ENCODE peak calls at places on chromosomes 2 and 18, in four cellular contexts. One of them, this sample, is unnamed.

GRCh38 chr2:196376984-196377877 is 205.9 kb upstream of the STK17B start:
- DNase-seq in heart left ventricle: no peak
- DNase-seq in IMR-90: peak
- DNase-seq in CD8-positive, alpha-beta memory T cell: no peak
- DNase-seq in this sample: no peak

GRCh38 chr2:209864716-209865295 is 93.2 kb downstream of the UNC80 start:
- DNase-seq in heart left ventricle: no peak
- DNase-seq in IMR-90: no peak
- DNase-seq in CD8-positive, alpha-beta memory T cell: no peak
- DNase-seq in this sample: no peak

GRCh38 chr2:69366-70344 is 23.4 kb upstream of the FAM110C start:
- DNase-seq in heart left ventricle: no peak
- DNase-seq in IMR-90: no peak
- DNase-seq in CD8-positive, alpha-beta memory T cell: no peak
- DNase-seq in this sample: no peak

GRCh38 chr2:88190808-88191721 is 20.9 kb downstream of the THNSL2 start:
- DNase-seq in heart left ventricle: no peak
- DNase-seq in IMR-90: peak
- DNase-seq in CD8-positive, alpha-beta memory T cell: no peak
- DNase-seq in this sample: no peak

GRCh38 chr2:128312411-128312810 is 6.3 kb downstream of the HS6ST1 start:
- DNase-seq in heart left ventricle: peak
- DNase-seq in IMR-90: no peak
- DNase-seq in CD8-positive, alpha-beta memory T cell: no peak
- DNase-seq in this sample: no peak

GRCh38 chr2:169276045-169276444 is 86.3 kb downstream of the LRP2 start:
- DNase-seq in heart left ventricle: no peak
- DNase-seq in IMR-90: no peak
- DNase-seq in CD8-positive, alpha-beta memory T cell: no peak
- DNase-seq in this sample: no peak

GRCh38 chr2:127155901-127156300 is 48.9 kb upstream of the BIN1 start:
- DNase-seq in heart left ventricle: no peak
- DNase-seq in IMR-90: peak
- DNase-seq in CD8-positive, alpha-beta memory T cell: no peak
- DNase-seq in this sample: no peak

GRCh38 chr2:149077861-149078260 is 39.4 kb downstream of the LYPD6B start:
- DNase-seq in heart left ventricle: no peak
- DNase-seq in IMR-90: no peak
- DNase-seq in CD8-positive, alpha-beta memory T cell: no peak
- DNase-seq in this sample: no peak

GRCh38 chr2:36246320-36246990 is 109.1 kb upstream of the CRIM1 start:
- DNase-seq in heart left ventricle: no peak
- DNase-seq in IMR-90: no peak
- DNase-seq in CD8-positive, alpha-beta memory T cell: no peak
- DNase-seq in this sample: no peak

GRCh38 chr2:177598321-177598922 is 205.8 kb downstream of the AGPS start:
- DNase-seq in heart left ventricle: peak
- DNase-seq in IMR-90: peak
- DNase-seq in CD8-positive, alpha-beta memory T cell: no peak
- DNase-seq in this sample: peak

GRCh38 chr2:72140621-72140960 is 7.1 kb downstream of the CYP26B1 start:
- DNase-seq in heart left ventricle: peak
- DNase-seq in IMR-90: no peak
- DNase-seq in CD8-positive, alpha-beta memory T cell: peak
- DNase-seq in this sample: no peak

GRCh38 chr2:7707723-7708122 is 790.5 kb downstream of the RNF144A start:
- DNase-seq in heart left ventricle: no peak
- DNase-seq in IMR-90: peak
- DNase-seq in CD8-positive, alpha-beta memory T cell: no peak
- DNase-seq in this sample: no peak

GRCh38 chr2:38244306-38244705 is 132.8 kb downstream of the ATL2 start:
- DNase-seq in heart left ventricle: no peak
- DNase-seq in IMR-90: no peak
- DNase-seq in CD8-positive, alpha-beta memory T cell: no peak
- DNase-seq in this sample: no peak

GRCh38 chr2:155190342-155190741 is 491.8 kb downstream of the KCNJ3 start:
- DNase-seq in heart left ventricle: no peak
- DNase-seq in IMR-90: no peak
- DNase-seq in CD8-positive, alpha-beta memory T cell: no peak
- DNase-seq in this sample: no peak

GRCh38 chr2:105127288-105127915 is 89.5 kb downstream of the MRPS9 start:
- DNase-seq in heart left ventricle: no peak
- DNase-seq in IMR-90: no peak
- DNase-seq in CD8-positive, alpha-beta memory T cell: no peak
- DNase-seq in this sample: no peak

GRCh38 chr2:96949701-96950350 is 36.6 kb downstream of the FAM178B start:
- DNase-seq in heart left ventricle: no peak
- DNase-seq in IMR-90: no peak
- DNase-seq in CD8-positive, alpha-beta memory T cell: peak
- DNase-seq in this sample: no peak

GRCh38 chr18:66640431-66640830 is 36.5 kb upstream of the CDH19 start:
- DNase-seq in heart left ventricle: peak
- DNase-seq in IMR-90: no peak
- DNase-seq in CD8-positive, alpha-beta memory T cell: no peak
- DNase-seq in this sample: peak

GRCh38 chr2:12048551-12048950 is 302.1 kb downstream of the LPIN1 start:
- DNase-seq in heart left ventricle: no peak
- DNase-seq in IMR-90: no peak
- DNase-seq in CD8-positive, alpha-beta memory T cell: no peak
- DNase-seq in this sample: no peak

GRCh38 chr2:157055660-157056199 is 201.8 kb upstream of the GALNT5 start:
- DNase-seq in heart left ventricle: no peak
- DNase-seq in IMR-90: peak
- DNase-seq in CD8-positive, alpha-beta memory T cell: no peak
- DNase-seq in this sample: no peak

GRCh38 chr2:28356095-28356911 is 36.4 kb upstream of the FOSL2 start:
- DNase-seq in heart left ventricle: peak
- DNase-seq in IMR-90: peak
- DNase-seq in CD8-positive, alpha-beta memory T cell: peak
- DNase-seq in this sample: peak

GRCh38 chr2:236109061-236109460 is 59.1 kb downstream of the GBX2 start:
- DNase-seq in heart left ventricle: no peak
- DNase-seq in IMR-90: no peak
- DNase-seq in CD8-positive, alpha-beta memory T cell: no peak
- DNase-seq in this sample: no peak

DNA sequence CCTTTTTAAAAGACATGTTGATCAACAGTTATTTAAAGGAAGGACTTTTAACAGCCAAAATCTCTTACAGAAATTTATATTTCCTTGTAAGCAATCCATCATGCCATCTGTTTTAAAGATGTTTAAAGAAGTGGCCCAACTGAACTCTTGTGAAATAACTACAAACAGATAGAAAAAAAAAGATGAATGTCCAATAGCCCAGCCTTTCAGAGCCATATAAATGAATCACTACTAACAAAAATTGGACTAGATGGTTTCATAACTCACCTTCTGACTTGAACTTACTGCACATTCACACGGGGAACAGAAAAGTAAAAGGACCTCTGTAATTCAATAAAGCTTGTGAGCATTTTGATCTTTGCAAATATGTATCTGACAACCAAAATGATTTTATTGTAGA is 319.0 kb upstream of the CHAC2 start:
- DNase-seq in heart left ventricle: no peak
- DNase-seq in IMR-90: no peak
- DNase-seq in CD8-positive, alpha-beta memory T cell: no peak
- DNase-seq in this sample: no peak
- H3K4me3 ChIP-seq in heart left ventricle: no peak
- H3K4me3 ChIP-seq in IMR-90: no peak
- H3K4me3 ChIP-seq in CD8-positive, alpha-beta memory T cell: no peak
- H3K4me3 ChIP-seq in this sample: no peak

DNA sequence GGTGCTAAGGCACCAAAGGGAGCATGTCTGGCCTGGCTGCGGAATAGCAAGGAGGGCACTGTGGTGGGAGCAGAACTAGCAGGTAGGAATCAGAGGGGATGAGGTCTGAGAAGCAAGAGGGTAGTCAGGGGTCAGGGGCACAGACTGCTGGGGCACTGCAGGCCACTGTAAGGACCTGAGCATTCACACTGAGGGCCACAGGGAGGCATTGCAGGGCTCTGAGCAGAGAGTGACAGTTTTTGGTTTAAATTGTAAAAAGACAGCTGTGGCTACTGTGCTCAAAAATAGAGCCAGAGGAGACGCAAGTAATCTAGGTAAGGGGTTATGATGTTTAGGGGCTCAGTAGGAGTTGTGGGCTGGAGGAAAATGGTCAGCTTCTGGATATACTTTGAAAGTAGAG is 41.5 kb downstream of the ARHGAP25 start:
- DNase-seq in heart left ventricle: no peak
- DNase-seq in IMR-90: no peak
- DNase-seq in CD8-positive, alpha-beta memory T cell: no peak
- DNase-seq in this sample: no peak
- H3K4me3 ChIP-seq in heart left ventricle: peak
- H3K4me3 ChIP-seq in IMR-90: no peak
- H3K4me3 ChIP-seq in CD8-positive, alpha-beta memory T cell: peak
- H3K4me3 ChIP-seq in this sample: peak

GRCh38 chr18:42287047-42287446 is 332.0 kb downstream of the PIK3C3 start:
- DNase-seq in heart left ventricle: no peak
- DNase-seq in IMR-90: no peak
- DNase-seq in CD8-positive, alpha-beta memory T cell: no peak
- DNase-seq in this sample: no peak
- H3K4me3 ChIP-seq in heart left ventricle: no peak
- H3K4me3 ChIP-seq in IMR-90: no peak
- H3K4me3 ChIP-seq in CD8-positive, alpha-beta memory T cell: no peak
- H3K4me3 ChIP-seq in this sample: no peak

DNA sequence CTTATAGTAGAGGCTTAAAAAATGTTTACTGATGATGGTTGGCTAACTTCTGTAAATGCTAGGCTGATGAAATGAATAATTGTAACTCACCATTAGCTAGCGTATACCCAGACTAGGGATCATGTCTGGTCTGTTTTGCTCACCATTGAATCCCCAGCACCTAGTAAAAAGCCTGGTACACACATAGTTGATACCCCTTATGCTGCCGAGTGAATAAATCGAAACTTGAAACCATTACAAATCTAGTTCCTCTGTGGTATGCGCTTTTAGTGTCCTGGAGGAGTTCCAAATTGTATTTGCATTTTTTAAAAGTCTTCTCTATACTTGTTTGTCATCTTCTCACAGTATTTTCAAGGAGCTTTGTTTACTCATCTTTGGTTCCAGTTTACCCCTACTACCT is 1.3 kb downstream of the TAF1B start:
- DNase-seq in heart left ventricle: no peak
- DNase-seq in IMR-90: peak
- DNase-seq in CD8-positive, alpha-beta memory T cell: no peak
- DNase-seq in this sample: no peak
- H3K4me3 ChIP-seq in heart left ventricle: peak
- H3K4me3 ChIP-seq in IMR-90: peak
- H3K4me3 ChIP-seq in CD8-positive, alpha-beta memory T cell: peak
- H3K4me3 ChIP-seq in this sample: peak

GRCh38 chr2:63843791-63844190 is 2.1 kb downstream of the UGP2 start:
- DNase-seq in heart left ventricle: no peak
- DNase-seq in IMR-90: no peak
- DNase-seq in CD8-positive, alpha-beta memory T cell: no peak
- DNase-seq in this sample: no peak
- H3K4me3 ChIP-seq in heart left ventricle: peak
- H3K4me3 ChIP-seq in IMR-90: no peak
- H3K4me3 ChIP-seq in CD8-positive, alpha-beta memory T cell: no peak
- H3K4me3 ChIP-seq in this sample: peak

DNA sequence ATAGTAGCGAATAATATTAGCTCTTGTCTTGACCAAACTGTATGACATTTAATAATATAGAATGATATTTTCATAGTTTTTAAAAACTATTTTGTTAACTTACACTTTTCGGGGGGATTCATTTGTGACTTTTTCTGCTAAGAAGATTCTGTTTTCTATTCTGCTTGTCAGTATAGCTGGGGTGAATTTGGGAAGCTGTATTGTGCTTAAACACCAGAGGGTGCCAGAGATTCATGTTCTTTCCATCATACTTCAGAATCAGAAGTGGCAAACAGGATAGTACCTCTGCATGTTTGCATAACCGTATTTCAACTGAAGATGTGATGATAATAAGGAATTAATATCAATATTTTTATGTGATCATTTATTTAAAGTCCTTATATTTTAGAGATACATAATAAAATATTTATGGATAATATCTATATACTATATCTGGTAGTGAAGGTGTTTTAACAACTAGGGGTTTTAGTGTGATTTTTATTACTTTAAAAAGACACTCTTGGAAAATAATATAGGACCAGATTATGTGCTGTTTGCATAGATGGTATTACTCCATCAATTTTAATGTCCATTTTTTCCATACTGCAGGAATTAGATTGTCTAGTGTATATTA is 81.0 kb downstream of the TAF4B start:
- DNase-seq in heart left ventricle: no peak
- DNase-seq in IMR-90: peak
- DNase-seq in CD8-positive, alpha-beta memory T cell: no peak
- DNase-seq in this sample: peak
- H3K4me3 ChIP-seq in heart left ventricle: no peak
- H3K4me3 ChIP-seq in IMR-90: no peak
- H3K4me3 ChIP-seq in CD8-positive, alpha-beta memory T cell: no peak
- H3K4me3 ChIP-seq in this sample: no peak

GRCh38 chr2:46163031-46163430 is 134.2 kb upstream of the EPAS1 start:
- DNase-seq in heart left ventricle: no peak
- DNase-seq in IMR-90: no peak
- DNase-seq in CD8-positive, alpha-beta memory T cell: no peak
- DNase-seq in this sample: no peak
- H3K4me3 ChIP-seq in heart left ventricle: no peak
- H3K4me3 ChIP-seq in IMR-90: no peak
- H3K4me3 ChIP-seq in CD8-positive, alpha-beta memory T cell: no peak
- H3K4me3 ChIP-seq in this sample: no peak